ENCODE peak calls at places on chromosome 15, in five cellular contexts. C is H1, F is A549, P is K562, W is endothelial cell of umbilical vein. U is an unnamed sample.

GRCh38 chr15:71082803-71083202 is 32.5 kb upstream of the THSD4 start:
- DNase-seq in P (no peak), W (no peak), C (no peak), F (no peak), U (no peak)

GRCh38 chr15:28996953-28997352 is 111.2 kb downstream of the APBA2 start:
- DNase-seq in W (no peak), C (no peak), P (no peak), F (no peak), U (no peak)

GRCh38 chr15:51229907-51230328 is 108.5 kb downstream of the CYP19A1 start:
- DNase-seq in W (peak; percentile 37), P (no peak), C (no peak), F (peak; percentile 35), U (peak; percentile 52)

GRCh38 chr15:85361306-85361705 is 19.1 kb upstream of the AKAP13 start:
- DNase-seq in P (no peak), F (no peak), C (no peak), W (no peak), U (no peak)

GRCh38 chr15:44832068-44832467 is 95.7 kb downstream of the TRIM69 start:
- DNase-seq in W (no peak), P (no peak), C (no peak), F (no peak), U (peak; percentile 9)

GRCh38 chr15:84731774-84732173 is 15.8 kb upstream of the SEC11A start:
- DNase-seq in F (no peak), W (no peak), C (no peak), P (no peak), U (no peak)

GRCh38 chr15:92391640-92392039 is 2.0 kb upstream of the ST8SIA2 start:
- DNase-seq in W (peak; percentile 19), C (no peak), P (no peak), F (peak; percentile 76), U (peak; percentile 36)

GRCh38 chr15:94252223-94252766 is 20.9 kb downstream of the MCTP2 start:
- DNase-seq in C (no peak), W (no peak), F (no peak), P (no peak), U (no peak)

GRCh38 chr15:60840703-60841411 is 361.9 kb upstream of the ICE2 start:
- DNase-seq in F (no peak), C (no peak), P (no peak), W (no peak), U (no peak)

GRCh38 chr15:90264649-90265048 is 823 bp upstream of the NGRN start:
- DNase-seq in F (peak; percentile 36), P (no peak), C (no peak), W (peak; percentile 48), U (peak; percentile 60)

GRCh38 chr15:48177383-48177874 is 666 bp downstream of the MYEF2 start:
- DNase-seq in C (no peak), F (peak; percentile 48), P (no peak), W (peak; percentile 83), U (no peak)

GRCh38 chr15:66733976-66734375 is 31.9 kb downstream of the SMAD6 start:
- DNase-seq in W (no peak), F (no peak), P (no peak), C (no peak), U (no peak)

GRCh38 chr15:61752001-61752400 is 308.2 kb downstream of the VPS13C start:
- DNase-seq in C (no peak), W (no peak), F (no peak), P (no peak), U (no peak)

GRCh38 chr15:78453447-78453846 is 15.4 kb downstream of the IREB2 start:
- DNase-seq in F (no peak), W (no peak), P (no peak), C (no peak), U (peak; percentile 58)

GRCh38 chr15:69141833-69142232 is 18.6 kb upstream of the GLCE start:
- DNase-seq in C (no peak), W (no peak), P (no peak), F (no peak), U (no peak)

GRCh38 chr15:63476229-63476632 is 28.2 kb upstream of the USP3 start:
- DNase-seq in C (no peak), W (peak; percentile 63), P (no peak), F (peak; percentile 98), U (no peak)

DNA sequence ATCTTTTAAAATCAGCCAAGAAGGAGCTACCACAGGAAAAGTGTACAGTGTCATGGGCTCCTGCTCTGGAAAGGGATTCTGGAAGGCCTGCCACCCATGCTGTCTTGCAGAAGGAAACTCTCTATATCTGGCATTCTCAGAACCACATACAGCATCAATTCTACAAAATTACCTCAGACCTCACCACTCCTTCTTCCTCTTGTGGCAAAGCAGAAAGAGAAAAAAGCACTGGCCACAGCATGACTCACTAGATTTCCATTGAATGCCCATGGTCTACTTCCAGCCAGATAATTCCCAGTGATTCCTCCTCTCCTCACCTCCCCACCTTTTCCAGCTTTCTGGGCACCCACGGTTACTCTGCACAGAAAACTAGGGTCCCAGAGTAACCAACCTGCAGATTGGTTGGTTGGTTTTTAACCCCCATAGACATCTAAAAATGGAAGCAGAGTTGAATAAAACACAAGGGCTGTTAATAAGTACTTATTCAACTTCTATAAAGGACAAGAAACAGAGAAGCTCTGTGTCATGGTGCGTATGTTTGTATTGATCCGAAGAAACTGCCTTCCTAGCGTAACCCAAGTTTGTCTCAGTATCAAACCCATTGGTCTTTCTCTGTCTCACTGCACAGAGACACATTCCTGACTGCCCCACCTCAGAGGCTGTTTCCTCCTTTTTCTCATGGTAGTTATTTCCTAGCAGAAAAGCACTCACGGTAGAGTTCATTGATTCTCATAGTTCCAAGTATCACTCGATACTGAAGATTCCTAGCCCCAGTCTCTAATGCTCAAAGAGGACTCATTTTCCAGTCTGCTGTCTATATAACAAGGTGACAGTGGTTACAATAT is 67.7 kb downstream of the LDHAL6B start:
- DNase-seq in C (no peak), W (peak; percentile 48), P (no peak), F (peak; percentile 71), U (peak; percentile 11)
- TF ChIP-seq MAX in C (no peak), W (no peak), P (no peak), F (no peak), U (no peak)

GRCh38 chr15:82950295-82950694 is 2.2 kb downstream of the HOMER2 start:
- DNase-seq in C (no peak), W (no peak), F (no peak), P (no peak), U (no peak)

GRCh38 chr15:82951472-82952155 is 906 bp downstream of the HOMER2 start:
- DNase-seq in C (no peak), F (no peak), P (no peak), W (no peak), U (peak; percentile 17)

GRCh38 chr15:82952156-82953081 is at the start of gene HOMER2:
- DNase-seq in W (no peak), F (no peak), P (peak; percentile 68), C (no peak), U (peak; percentile 35)

GRCh38 chr15:82946155-82946701 is 6.3 kb downstream of the HOMER2 start:
- DNase-seq in F (no peak), W (no peak), P (no peak), C (no peak), U (no peak)

DNA sequence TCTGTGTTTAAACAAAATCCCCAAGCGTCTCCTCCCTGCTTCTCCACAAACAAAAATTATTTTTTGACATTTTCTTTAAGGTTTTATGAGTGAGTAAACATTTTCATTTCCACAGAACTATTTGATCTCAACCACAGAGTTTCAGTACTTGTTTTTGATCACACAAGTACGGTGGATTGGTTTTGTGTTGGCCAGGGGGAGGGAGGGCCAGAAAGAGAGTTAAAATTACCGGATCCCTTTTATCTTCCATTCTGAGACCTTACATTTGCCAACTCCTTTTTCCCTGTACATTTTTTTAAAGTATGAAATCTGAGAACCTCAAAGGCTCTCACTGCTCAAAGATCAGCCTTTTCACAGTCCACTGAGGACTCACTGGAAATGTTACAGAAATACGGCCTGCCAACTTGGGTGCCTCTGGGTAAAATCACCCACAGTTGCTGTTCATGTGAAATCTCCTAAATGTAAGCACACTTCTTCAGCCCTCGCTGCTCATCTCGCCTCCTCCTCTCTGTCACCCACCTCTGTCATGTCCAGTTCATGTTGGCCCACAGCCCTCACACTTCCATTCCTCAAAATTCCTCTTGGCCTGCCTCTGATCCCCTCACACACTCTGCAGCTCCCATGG is 1.7 kb downstream of the HOMER2 start:
- DNase-seq in F (no peak), P (no peak), C (no peak), W (no peak), U (no peak)
- H3K4me3 ChIP-seq in F (no peak overlapping the region), P (no peak overlapping the region), C (no peak overlapping the region), W (no peak overlapping the region), U (no peak overlapping the region)

DNA sequence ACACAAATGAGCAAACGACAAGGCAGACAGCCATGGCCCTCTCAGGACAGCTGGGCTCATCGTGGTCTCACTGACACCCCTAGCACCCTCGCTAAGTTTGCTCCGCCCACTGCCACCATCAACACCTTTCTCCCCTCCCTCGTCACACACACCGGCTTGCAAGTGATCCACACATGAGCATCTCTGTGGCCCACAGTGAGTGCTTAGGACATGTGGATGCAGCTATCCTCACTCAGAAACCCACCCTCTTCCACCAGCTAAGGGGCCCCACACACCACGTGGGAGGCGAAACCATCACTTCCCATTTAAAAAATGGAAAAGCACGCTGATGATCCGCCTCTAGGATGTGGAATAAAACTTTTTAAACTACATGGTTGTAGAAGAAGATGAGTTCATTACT is 105.6 kb downstream of the OCA2 start:
- DNase-seq in F (no peak), P (no peak), C (no peak), W (no peak), U (no peak)
- TF ChIP-seq MAX in F (no peak), P (no peak), C (no peak), W (no peak), U (no peak)

GRCh38 chr15:99731336-99732267 is 1.6 kb downstream of the LYSMD4 start:
- DNase-seq in F (no peak), P (no peak), W (no peak), C (no peak), U (peak; percentile 19)
- H3K4me3 ChIP-seq in F (no peak overlapping the region), P (no peak overlapping the region), W (no peak overlapping the region), C (peak overlapping the region; percentile 80), U (peak overlapping the region; percentile 58)

DNA sequence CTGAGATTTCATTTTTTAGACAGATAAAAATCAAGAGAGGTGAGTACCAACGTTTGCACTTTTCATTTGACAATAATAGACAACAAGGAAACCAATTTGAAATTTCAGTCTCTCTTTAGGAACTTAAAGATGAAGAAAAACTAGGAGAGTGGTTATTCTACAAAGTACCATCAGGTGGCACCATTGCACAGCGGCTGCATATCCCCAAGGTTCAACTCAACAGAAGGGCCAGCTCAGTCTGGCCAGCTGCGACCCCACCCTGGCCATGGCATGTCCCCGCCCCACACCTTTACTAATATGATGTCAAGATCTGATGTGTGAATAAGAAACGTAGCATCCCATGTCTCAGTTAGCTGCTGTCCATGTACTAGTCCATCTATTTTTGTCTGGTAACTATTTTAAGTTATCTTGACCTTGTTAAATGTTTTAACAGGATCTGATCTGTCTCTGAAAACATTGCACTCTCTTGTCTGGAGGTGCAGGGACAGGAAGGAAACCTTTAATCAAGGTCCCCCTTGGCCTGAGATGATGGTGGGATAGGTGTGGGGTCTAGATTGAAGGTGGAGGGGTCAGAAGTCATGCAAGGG is 35.5 kb upstream of the CGNL1 start:
- DNase-seq in F (peak; percentile 76), W (peak; percentile 82), C (no peak), P (peak; percentile 77), U (peak; percentile 70)
- TF ChIP-seq MAX in F (no peak), W (no peak), C (no peak), P (no peak), U (no peak)